ENCODE peak calls at places on chromosome 22, in six cellular contexts. Y, X, T, W, Q and L are unnamed samples.

GRCh38 chr22:46557736-46558480 is 20.5 kb upstream of the CELSR1 start:
- DNase-seq in Y (no peak), X (no peak), T (no peak), W (peak), Q (no peak), L (peak)

GRCh38 chr22:43993072-43993760 is 30.9 kb upstream of the PARVB start:
- DNase-seq in Y (peak), X (peak), T (no peak), W (peak), Q (peak), L (no peak)

GRCh38 chr22:21832291-21833290 is 34.9 kb downstream of the MAPK1 start:
- DNase-seq in Y (no peak), X (no peak), T (no peak), W (no peak), Q (no peak), L (no peak)

GRCh38 chr22:41238570-41239442 is 1.9 kb downstream of the CHADL start:
- DNase-seq in Y (no peak), X (no peak), T (no peak), W (no peak), Q (no peak), L (no peak)

GRCh38 chr22:42179616-42180015 is 49.0 kb upstream of the CYP2D6 start:
- DNase-seq in Y (peak), X (peak), T (no peak), W (no peak), Q (no peak), L (no peak)

GRCh38 chr22:42300286-42301071 is 30.0 kb upstream of the TCF20 start:
- DNase-seq in Y (no peak), X (no peak), T (no peak), W (no peak), Q (peak), L (no peak)

GRCh38 chr22:47001288-47001687 is 238.8 kb downstream of the TBC1D22A start:
- DNase-seq in Y (no peak), X (no peak), T (no peak), W (no peak), Q (no peak), L (no peak)

GRCh38 chr22:44807915-44808690 is 55.7 kb downstream of the ARHGAP8 start:
- DNase-seq in Y (no peak), X (peak), T (no peak), W (no peak), Q (no peak), L (no peak)

GRCh38 chr22:17368144-17368726 is 1.0 kb upstream of the CECR2 start:
- DNase-seq in Y (peak), X (no peak), T (no peak), W (peak), Q (no peak), L (no peak)

GRCh38 chr22:37267128-37267587 is 15.2 kb upstream of the CYTH4 start:
- DNase-seq in Y (peak), X (no peak), T (no peak), W (peak), Q (peak), L (peak)

GRCh38 chr22:45397806-45398205 is 15.6 kb downstream of the SMC1B start:
- DNase-seq in Y (no peak), X (no peak), T (no peak), W (no peak), Q (no peak), L (no peak)

GRCh38 chr22:40224702-40225101 is 47.0 kb downstream of the TNRC6B start:
- DNase-seq in Y (no peak), X (peak), T (no peak), W (peak), Q (peak), L (no peak)

GRCh38 chr22:38070250-38070921 is 13.2 kb downstream of the PICK1 start:
- DNase-seq in Y (no peak), X (no peak), T (no peak), W (peak), Q (no peak), L (no peak)

GRCh38 chr22:17903564-17904295 is 120.6 kb downstream of the MICAL3 start:
- DNase-seq in Y (no peak), X (no peak), T (no peak), W (no peak), Q (no peak), L (no peak)

GRCh38 chr22:38706101-38706884 is 549 bp downstream of the GTPBP1 start:
- DNase-seq in Y (peak), X (peak), T (peak), W (peak), Q (peak), L (peak)

GRCh38 chr22:45672564-45673481 is 1.2 kb downstream of the ATXN10 start:
- DNase-seq in Y (no peak), X (no peak), T (no peak), W (no peak), Q (no peak), L (no peak)

GRCh38 chr22:36334081-36334831 is 53.5 kb downstream of the MYH9 start:
- DNase-seq in Y (no peak), X (peak), T (peak), W (no peak), Q (peak), L (no peak)

GRCh38 chr22:48890693-48891554 is 936.7 kb downstream of the BRD1 start:
- DNase-seq in Y (no peak), X (no peak), T (no peak), W (no peak), Q (no peak), L (peak)

GRCh38 chr22:48894064-48894671 is 933.5 kb downstream of the BRD1 start:
- DNase-seq in Y (no peak), X (no peak), T (no peak), W (no peak), Q (no peak), L (no peak)

GRCh38 chr22:48891688-48892380 is 935.8 kb downstream of the BRD1 start:
- DNase-seq in Y (no peak), X (no peak), T (no peak), W (no peak), Q (no peak), L (no peak)

GRCh38 chr22:48893288-48894063 is 934.2 kb downstream of the BRD1 start:
- DNase-seq in Y (no peak), X (no peak), T (no peak), W (no peak), Q (no peak), L (no peak)

DNA sequence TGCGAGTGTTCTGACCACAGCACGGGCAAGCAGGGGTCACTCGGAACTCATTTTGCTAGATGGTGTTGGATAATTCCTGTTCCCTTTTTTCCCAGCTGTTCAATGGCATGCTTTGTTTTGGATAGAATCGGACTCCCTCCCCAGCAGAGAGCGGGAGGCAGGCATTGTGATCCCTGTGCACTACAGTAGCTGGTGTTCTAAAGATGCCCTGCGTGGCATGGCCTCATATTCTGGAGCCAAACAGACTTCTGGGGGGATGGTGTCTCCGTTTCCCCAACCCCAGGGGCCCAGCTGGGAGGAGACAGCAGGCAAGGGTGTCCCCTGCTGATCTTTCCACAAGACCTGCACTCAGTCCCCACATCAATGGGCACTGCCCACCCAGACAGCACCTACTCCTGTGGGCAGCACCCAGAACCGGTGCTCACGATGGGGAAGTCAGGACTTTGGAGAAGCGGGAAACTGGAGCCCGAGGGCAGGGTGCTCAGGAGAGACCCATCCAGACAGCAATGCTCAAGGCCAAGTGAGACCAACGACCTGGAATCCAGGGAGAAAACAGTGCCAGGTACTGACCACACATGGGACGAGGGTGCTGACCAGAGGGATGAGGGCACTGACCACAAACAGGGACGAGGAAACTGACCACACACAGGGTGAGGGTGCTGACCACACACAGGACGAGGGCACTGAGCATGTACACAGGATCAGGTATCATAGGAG is 934.9 kb downstream of the BRD1 start:
- DNase-seq in Y (no peak), X (no peak), T (peak), W (no peak), Q (no peak), L (no peak)
- H3K4me3 ChIP-seq in Y (no peak), X (no peak), T (no peak), W (no peak), Q (no peak), L (no peak)

GRCh38 chr22:23859201-23859600 is 1.5 kb downstream of the SLC2A11 start:
- DNase-seq in Y (no peak), X (no peak), T (no peak), W (no peak), Q (no peak), L (no peak)
- H3K4me3 ChIP-seq in Y (no peak), X (no peak), T (no peak), W (peak), Q (peak), L (no peak)

DNA sequence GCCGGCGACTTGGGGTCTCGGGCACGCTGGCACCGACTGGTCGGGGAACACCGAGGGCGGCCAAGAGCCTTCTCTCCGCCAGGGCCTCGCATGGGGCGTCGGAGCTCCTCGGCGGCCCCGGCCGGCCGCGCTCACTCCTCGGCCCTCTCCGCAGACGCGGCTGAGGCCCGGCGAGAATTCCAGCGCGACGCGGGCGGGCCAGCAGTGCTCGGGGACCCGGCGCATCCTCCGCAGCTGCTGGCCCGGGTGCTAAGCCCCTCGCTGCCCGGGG is 5.6 kb downstream of the TBX1 start:
- DNase-seq in Y (no peak), X (no peak), T (no peak), W (no peak), Q (no peak), L (no peak)
- H3K4me3 ChIP-seq in Y (no peak), X (no peak), T (peak), W (no peak), Q (no peak), L (no peak)

DNA sequence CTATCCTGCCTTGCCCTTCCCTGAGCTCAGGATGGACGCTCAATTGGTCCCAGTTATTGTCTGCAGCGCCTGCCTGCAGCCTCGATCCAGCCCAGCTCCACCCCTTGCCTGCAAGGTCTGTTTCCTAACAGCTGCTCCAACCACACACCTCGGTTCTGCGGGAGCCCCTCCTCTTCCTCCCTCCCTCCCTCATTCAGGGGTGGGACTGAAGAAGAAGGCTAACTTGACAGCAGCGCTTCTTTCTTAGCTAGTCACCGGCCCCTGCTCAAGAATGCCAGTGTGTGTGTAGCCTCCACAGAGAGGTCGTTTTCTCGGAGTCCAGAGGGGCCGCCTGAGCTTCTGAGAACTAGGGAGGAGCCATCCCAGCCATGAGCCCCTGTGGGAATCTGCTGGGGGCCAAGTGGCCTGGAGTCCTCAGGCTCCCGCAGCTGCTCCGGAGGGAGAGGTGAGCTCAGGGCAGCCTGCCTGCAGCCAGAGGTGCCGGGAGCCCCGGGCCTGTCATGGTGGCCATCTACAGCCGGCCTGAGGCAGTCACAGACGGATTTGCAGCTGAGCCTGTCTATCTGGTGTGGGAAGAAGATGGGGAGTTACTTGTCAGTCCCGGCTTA is 36.1 kb downstream of the LIMK2 start:
- DNase-seq in Y (peak), X (peak), T (peak), W (peak), Q (peak), L (peak)
- H3K4me3 ChIP-seq in Y (peak), X (peak), T (peak), W (peak), Q (no peak), L (peak)

GRCh38 chr22:32819120-32819519 is 17.6 kb downstream of the TIMP3 start:
- DNase-seq in Y (no peak), X (no peak), T (peak), W (no peak), Q (no peak), L (no peak)
- H3K4me3 ChIP-seq in Y (no peak), X (no peak), T (no peak), W (no peak), Q (no peak), L (no peak)

DNA sequence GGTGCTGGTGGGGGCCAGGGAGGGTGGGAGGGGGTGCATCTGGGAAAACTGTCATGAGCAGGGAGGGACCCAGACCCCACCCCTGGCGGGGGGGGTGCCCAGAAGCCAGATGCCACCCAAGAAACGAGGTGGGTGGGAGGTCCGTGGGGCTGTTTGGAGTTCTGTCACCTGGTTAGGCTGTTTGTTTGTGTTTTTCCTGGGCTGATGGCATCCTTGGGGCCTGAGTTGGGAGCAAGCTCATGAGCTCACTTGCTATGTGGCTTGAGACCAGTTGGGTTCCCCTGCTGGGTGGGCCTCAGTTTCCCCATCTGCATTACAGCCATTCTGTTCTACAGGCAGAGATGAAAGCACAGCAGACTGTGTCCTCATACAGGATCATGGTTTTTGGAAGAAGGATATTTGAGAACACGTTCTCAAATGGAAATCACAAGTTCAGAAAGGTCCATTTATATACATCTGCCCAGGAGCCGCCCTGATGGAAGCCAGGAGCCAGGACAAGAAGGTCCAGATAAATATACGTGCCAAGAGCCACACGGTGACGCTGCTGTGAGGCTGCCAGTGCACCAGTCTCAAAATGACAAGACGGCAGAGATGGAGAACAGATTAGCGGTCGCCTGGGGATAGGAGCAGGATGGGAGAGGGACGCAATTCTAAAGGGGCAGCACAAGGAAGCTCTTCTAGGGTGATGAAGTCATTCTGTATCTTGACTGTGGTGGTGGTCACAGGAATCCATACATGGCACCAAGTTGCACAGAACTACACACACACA is 312.9 kb downstream of the MN1 start:
- DNase-seq in Y (peak), X (no peak), T (peak), W (no peak), Q (no peak), L (peak)
- H3K4me3 ChIP-seq in Y (no peak), X (no peak), T (no peak), W (no peak), Q (no peak), L (no peak)

GRCh38 chr22:32644252-32645100 is 157.0 kb upstream of the TIMP3 start:
- DNase-seq in Y (peak), X (peak), T (peak), W (no peak), Q (peak), L (peak)
- H3K4me3 ChIP-seq in Y (no peak), X (no peak), T (no peak), W (no peak), Q (peak), L (no peak)

GRCh38 chr22:49823289-49824045 is 4.2 kb downstream of the BRD1 start:
- DNase-seq in Y (no peak), X (no peak), T (no peak), W (no peak), Q (no peak), L (no peak)

GRCh38 chr22:49824185-49824925 is 3.3 kb downstream of the BRD1 start:
- DNase-seq in Y (no peak), X (no peak), T (no peak), W (no peak), Q (no peak), L (no peak)

GRCh38 chr22:49825436-49825835 is 2.2 kb downstream of the BRD1 start:
- DNase-seq in Y (peak), X (peak), T (no peak), W (no peak), Q (no peak), L (no peak)

GRCh38 chr22:49825944-49826602 is 1.6 kb downstream of the BRD1 start:
- DNase-seq in Y (peak), X (peak), T (no peak), W (no peak), Q (peak), L (no peak)

GRCh38 chr22:49824936-49825335 is 2.7 kb downstream of the BRD1 start:
- DNase-seq in Y (no peak), X (no peak), T (no peak), W (no peak), Q (no peak), L (no peak)
- H3K4me3 ChIP-seq in Y (peak), X (peak), T (no peak), W (no peak), Q (no peak), L (no peak)

GRCh38 chr22:25419247-25420113 is 145.0 kb upstream of the GRK3 start:
- DNase-seq in Y (peak), X (no peak), T (no peak), W (no peak), Q (no peak), L (no peak)
- H3K4me3 ChIP-seq in Y (peak), X (peak), T (no peak), W (peak), Q (peak), L (no peak)